ENCODE peak calls at places on chromosome 6, in four cellular contexts. I, B, O and K are unnamed samples.

GRCh38 chr6:10465633-10466499 is 51.0 kb upstream of the TFAP2A start:
- DNase-seq in I (no peak), B (peak; percentile 28), O (no peak), K (no peak)

GRCh38 chr6:43934803-43935602 is 165.0 kb downstream of the VEGFA start:
- DNase-seq in O (no peak), I (no peak), B (no peak), K (no peak)

GRCh38 chr6:169863149-169863525 is 111.7 kb downstream of the ERMARD start:
- DNase-seq in B (no peak), O (no peak), I (no peak), K (no peak)

GRCh38 chr6:81204741-81205140 is 547.7 kb downstream of the TENT5A start:
- DNase-seq in B (no peak), O (peak; percentile 16), I (no peak), K (peak; percentile 67)

GRCh38 chr6:114249522-114249921 is 93.3 kb downstream of the HS3ST5 start:
- DNase-seq in I (no peak), B (no peak), O (no peak), K (no peak)

GRCh38 chr6:154276810-154277577 is 79.6 kb downstream of the IPCEF1 start:
- DNase-seq in I (no peak), B (peak; percentile 50), O (no peak), K (no peak)

GRCh38 chr6:43724914-43725642 is 37.5 kb upstream of the MRPS18A start:
- DNase-seq in I (peak; percentile 48), B (peak; percentile 95), O (no peak), K (peak; percentile 93)

GRCh38 chr6:33323623-33323948 is 6.0 kb upstream of the ZBTB22 start:
- DNase-seq in I (no peak), O (no peak), B (no peak), K (no peak)

GRCh38 chr6:36912583-36912982 is 26.8 kb downstream of the C6orf89 start:
- DNase-seq in I (no peak), O (peak; percentile 74), B (peak; percentile 89), K (peak; percentile 35)

GRCh38 chr6:108621117-108621516 is 60.4 kb downstream of the FOXO3 start:
- DNase-seq in B (peak; percentile 90), O (peak; percentile 59), I (no peak), K (peak; percentile 81)

GRCh38 chr6:3269412-3269975 is 10.7 kb downstream of the PSMG4 start:
- DNase-seq in I (no peak), B (no peak), O (no peak), K (no peak)

GRCh38 chr6:41901882-41902519 is 6.8 kb upstream of the USP49 start:
- DNase-seq in O (no peak), B (peak; percentile 16), I (no peak), K (no peak)

GRCh38 chr6:139161817-139162284 is 27.0 kb downstream of the HECA start:
- DNase-seq in O (no peak), I (no peak), B (no peak), K (no peak)

GRCh38 chr6:125533710-125534397 is 215.6 kb upstream of the HEY2 start:
- DNase-seq in O (no peak), B (no peak), I (no peak), K (no peak)

GRCh38 chr6:16496210-16496609 is 257.8 kb downstream of the GMPR start:
- DNase-seq in B (no peak), I (no peak), O (no peak), K (no peak)

GRCh38 chr6:32174416-32174815 is 1.5 kb downstream of the AGPAT1 start:
- DNase-seq in I (no peak), B (no peak), O (no peak), K (no peak)

GRCh38 chr6:26124550-26125014 is 37.4 kb downstream of the HFE start:
- DNase-seq in I (no peak), O (no peak), B (no peak), K (no peak)

GRCh38 chr6:83127976-83128375 is 60.5 kb downstream of the DOP1A start:
- DNase-seq in B (peak; percentile 79), I (no peak), O (peak; percentile 23), K (no peak)

GRCh38 chr6:52596371-52597028 is 19.6 kb upstream of the TRAM2 start:
- DNase-seq in B (peak; percentile 84), O (no peak), I (no peak), K (no peak)

GRCh38 chr6:89952361-89952680 is 58.1 kb downstream of the GJA10 start:
- DNase-seq in B (no peak), I (no peak), O (no peak), K (no peak)

GRCh38 chr6:169905041-169905807 is 153.8 kb downstream of the ERMARD start:
- DNase-seq in O (no peak), B (peak; percentile 23), I (no peak), K (peak; percentile 40)

GRCh38 chr6:151782560-151782959 is 24.9 kb upstream of the ESR1 start:
- DNase-seq in I (no peak), O (no peak), B (no peak), K (no peak)

GRCh38 chr6:106547053-106547414 is 82.3 kb downstream of the RTN4IP1 start:
- DNase-seq in B (no peak), O (no peak), I (no peak), K (no peak)

GRCh38 chr6:161211380-161212035 is 62.4 kb downstream of the AGPAT4 start:
- DNase-seq in B (no peak), O (no peak), I (no peak), K (no peak)

GRCh38 chr6:26294276-26294675 is 70.7 kb upstream of the BTN3A2 start:
- DNase-seq in O (no peak), I (no peak), B (no peak), K (no peak)

GRCh38 chr6:3284436-3284876 is 25.7 kb downstream of the PSMG4 start:
- DNase-seq in I (no peak), B (no peak), O (no peak), K (no peak)

GRCh38 chr6:106005013-106005412 is 81.1 kb upstream of the PRDM1 start:
- DNase-seq in B (peak; percentile 59), I (no peak), O (no peak), K (peak; percentile 86)

GRCh38 chr6:558959-559358 is 97.9 kb downstream of the HUS1B start:
- DNase-seq in I (no peak), O (no peak), B (no peak), K (no peak)

GRCh38 chr6:35972471-35972985 is 51.6 kb upstream of the SRPK1 start:
- DNase-seq in O (no peak), B (no peak), I (no peak), K (no peak)

GRCh38 chr6:91087864-91088263 is 501.0 kb upstream of the MAP3K7 start:
- DNase-seq in B (no peak), O (no peak), I (no peak), K (no peak)

GRCh38 chr6:163432300-163432699 is 17.8 kb downstream of the QKI start:
- DNase-seq in O (no peak), B (no peak), I (no peak), K (no peak)
- H3K4me3 ChIP-seq in O (no peak overlapping the region), B (no peak overlapping the region), I (no peak overlapping the region), K (no peak overlapping the region)

GRCh38 chr6:27757307-27757706 is 154.9 kb downstream of the OR2B2 start:
- DNase-seq in I (no peak), O (no peak), B (no peak), K (no peak)
- TF ChIP-seq CTCF in I (no peak), O (no peak), B (no peak), K (no peak)

GRCh38 chr6:87590417-87590880 is 514 bp downstream of the ORC3 start:
- DNase-seq in B (no peak), I (no peak), O (no peak), K (no peak)

GRCh38 chr6:87588756-87589407 is 905 bp downstream of the RARS2 start:
- DNase-seq in B (no peak), O (no peak), I (no peak), K (no peak)

GRCh38 chr6:87589693-87590416 is at the start of the genes ORC3 and RARS2:
- DNase-seq in O (peak; percentile 47), I (peak; percentile 88), B (peak; percentile 92), K (peak; percentile 75)

GRCh38 chr6:87586371-87587077 is 3.3 kb downstream of the RARS2 start:
- DNase-seq in O (no peak), B (no peak), I (no peak), K (no peak)

DNA sequence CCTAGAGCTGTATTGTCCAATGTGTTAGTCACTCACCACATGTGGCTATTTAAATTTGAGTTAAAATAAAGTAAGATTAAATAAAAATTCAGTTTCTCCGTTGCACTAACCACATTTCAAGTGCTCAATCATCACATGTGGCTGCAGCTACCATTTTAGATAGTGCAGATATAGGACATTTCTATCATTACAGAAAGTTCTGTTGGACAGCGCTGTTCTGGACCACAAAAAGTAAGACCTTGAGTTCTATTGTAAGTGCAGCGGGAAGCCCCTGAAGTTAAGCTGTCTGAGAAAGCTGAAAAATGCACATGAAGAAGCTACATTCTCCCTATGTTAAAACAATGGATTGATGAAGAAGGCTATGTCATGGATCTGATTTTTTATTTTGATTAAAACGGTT is 1.1 kb downstream of the ORC3 start:
- DNase-seq in I (no peak), B (peak; percentile 18), O (no peak), K (no peak)
- H3K4me3 ChIP-seq in I (peak overlapping the region; percentile 94), B (peak overlapping the region; percentile 77), O (peak overlapping the region; percentile 97), K (peak overlapping the region; percentile 82)

GRCh38 chr6:21506126-21506525 is 87.4 kb upstream of the SOX4 start:
- DNase-seq in I (no peak), B (no peak), O (no peak), K (no peak)
- TF ChIP-seq CTCF in I (no peak), B (no peak), O (no peak), K (no peak)

DNA sequence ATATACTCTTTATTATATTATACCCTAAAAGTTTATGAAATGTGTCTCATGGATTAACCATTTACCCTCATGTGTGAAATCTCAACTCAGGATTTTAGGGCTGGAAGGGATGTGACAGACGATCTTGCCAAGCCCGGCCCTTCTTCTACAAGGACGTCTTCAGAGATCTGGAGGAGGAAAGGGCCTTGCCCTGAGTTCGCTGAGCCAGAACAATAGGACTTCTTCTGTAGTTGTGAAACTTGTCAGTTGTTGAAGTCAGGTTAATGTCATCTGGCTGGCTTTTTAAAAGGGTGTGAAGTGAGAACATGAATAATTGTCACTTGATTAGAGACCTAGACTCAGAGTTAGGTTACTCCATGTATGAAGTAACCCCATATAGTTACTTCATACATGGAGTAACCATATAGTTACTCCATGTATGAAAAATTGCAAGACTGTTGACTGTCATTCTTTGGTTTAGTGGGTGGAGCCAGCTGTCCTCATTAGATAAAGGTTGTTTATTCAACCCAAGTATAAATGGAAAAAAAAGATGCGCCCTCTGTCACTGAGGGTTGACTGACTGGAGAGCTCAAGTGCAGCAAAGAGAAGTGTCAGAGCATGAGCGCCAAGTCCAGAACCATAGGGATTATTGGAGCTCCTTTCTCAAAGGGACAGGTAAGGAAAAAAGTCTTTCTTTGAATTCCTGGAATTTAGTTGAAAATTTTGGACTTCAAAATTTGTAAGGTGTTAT is at the start of gene ARG1:
- DNase-seq in B (no peak), O (no peak), I (no peak), K (no peak)
- H3K4me3 ChIP-seq in B (no peak within 1 kb of the TSS), O (no peak within 1 kb of the TSS), I (no peak within 1 kb of the TSS), K (no peak within 1 kb of the TSS)